ENCODE peak calls at places on chromosome 15, in ten cellular contexts. M is Panc1, F is HCT116, W is prostate gland, Q is transverse colon, K is GM12878, U is K562, X is GM23338, O is stomach, J is suprapubic skin. S is an unnamed sample.

GRCh38 chr15:37086120-37086519 is 14.2 kb downstream of the MEIS2 start:
- DNase-seq in F (no peak), J (no peak), W (no peak), U (no peak), K (no peak), X (no peak), M (no peak), O (no peak), Q (no peak), S (no peak)

GRCh38 chr15:96334705-96335428 is 4.4 kb downstream of the NR2F2 start:
- DNase-seq in F (no peak), Q (peak; percentile 10), J (no peak), U (no peak), K (no peak), W (no peak), O (no peak), X (peak; percentile 12), M (no peak), S (no peak)

GRCh38 chr15:80999623-81000036 is 1.1 kb upstream of the TLNRD1 start:
- DNase-seq in M (no peak), F (peak; percentile 63), K (no peak), O (peak; percentile 78), J (no peak), Q (peak; percentile 85), W (peak; percentile 22), U (peak; percentile 35), X (peak; percentile 48), S (no peak)

GRCh38 chr15:35142578-35142977 is 57.5 kb upstream of the NANOGP8 start:
- DNase-seq in J (no peak), U (no peak), K (no peak), F (no peak), Q (no peak), X (no peak), W (no peak), O (no peak), M (no peak), S (no peak)

GRCh38 chr15:44712108-44713005 is 1.0 kb downstream of the B2M start:
- DNase-seq in Q (peak; percentile 80), X (no peak), M (no peak), U (peak; percentile 15), O (peak; percentile 74), J (peak; percentile 90), F (peak; percentile 54), W (peak; percentile 82), K (no peak), S (no peak)

GRCh38 chr15:44882499-44882968 is 74.0 kb upstream of the TERB2 start:
- DNase-seq in X (no peak), M (no peak), O (no peak), F (no peak), U (no peak), J (no peak), Q (no peak), K (peak; percentile 92), W (no peak), S (no peak)

GRCh38 chr15:74418575-74419338 is 15.0 kb downstream of the SEMA7A start:
- DNase-seq in M (no peak), F (no peak), X (no peak), U (no peak), J (no peak), O (no peak), K (no peak), Q (no peak), W (no peak), S (no peak)

GRCh38 chr15:80099246-80099645 is 39.8 kb downstream of the ZFAND6 start:
- DNase-seq in W (no peak), F (no peak), U (no peak), K (no peak), Q (no peak), J (no peak), M (no peak), X (no peak), O (no peak), S (no peak)

GRCh38 chr15:92656089-92656488 is 514 bp upstream of the FAM174B start:
- DNase-seq in K (no peak), U (no peak), W (no peak), O (no peak), X (no peak), Q (no peak), M (no peak), F (no peak), J (no peak), S (no peak)

GRCh38 chr15:82052751-82053150 is 6.9 kb upstream of the MEX3B start:
- DNase-seq in K (no peak), O (no peak), M (no peak), W (no peak), U (no peak), F (no peak), Q (no peak), X (no peak), J (no peak), S (no peak)

GRCh38 chr15:38128389-38128788 is 124.2 kb upstream of the SPRED1 start:
- DNase-seq in M (no peak), O (no peak), U (no peak), J (no peak), F (no peak), K (no peak), Q (no peak), X (no peak), W (no peak), S (no peak)

GRCh38 chr15:90013503-90013937 is 12.4 kb downstream of the ZNF710 start:
- DNase-seq in X (no peak), J (peak; percentile 34), F (no peak), W (no peak), Q (peak; percentile 7), U (no peak), O (no peak), K (no peak), M (no peak), S (no peak)

GRCh38 chr15:47194718-47195117 is 522.6 kb upstream of the SEMA6D start:
- DNase-seq in J (no peak), M (peak; percentile 1), Q (no peak), W (no peak), K (no peak), U (no peak), O (no peak), X (peak; percentile 59), F (no peak), S (peak; percentile 50)

GRCh38 chr15:67077641-67078215 is 12.3 kb downstream of the SMAD3 start:
- DNase-seq in K (no peak), J (no peak), O (no peak), Q (peak; percentile 77), U (no peak), W (no peak), M (no peak), F (no peak), X (no peak), S (no peak)

GRCh38 chr15:30953731-30954378 is 37.6 kb downstream of the MTMR10 start:
- DNase-seq in F (peak; percentile 71), Q (no peak), W (no peak), M (peak; percentile 47), K (no peak), U (peak; percentile 71), O (no peak), X (no peak), J (no peak), S (no peak)

GRCh38 chr15:39313467-39313866 is 267.4 kb upstream of the THBS1 start:
- DNase-seq in W (no peak), Q (no peak), O (no peak), F (no peak), X (no peak), K (no peak), U (no peak), M (no peak), J (no peak), S (no peak)

GRCh38 chr15:70362911-70363310 is 265.2 kb upstream of the TLE3 start:
- DNase-seq in U (peak; percentile 24), K (no peak), X (peak; percentile 72), W (no peak), J (peak; percentile 77), O (peak; percentile 63), F (peak; percentile 8), M (no peak), Q (peak; percentile 29), S (no peak)

GRCh38 chr15:89501646-89502045 is 5.3 kb upstream of the RHCG start:
- DNase-seq in J (peak; percentile 15), O (no peak), U (no peak), Q (no peak), K (no peak), M (no peak), F (no peak), X (no peak), W (no peak), S (no peak)

DNA sequence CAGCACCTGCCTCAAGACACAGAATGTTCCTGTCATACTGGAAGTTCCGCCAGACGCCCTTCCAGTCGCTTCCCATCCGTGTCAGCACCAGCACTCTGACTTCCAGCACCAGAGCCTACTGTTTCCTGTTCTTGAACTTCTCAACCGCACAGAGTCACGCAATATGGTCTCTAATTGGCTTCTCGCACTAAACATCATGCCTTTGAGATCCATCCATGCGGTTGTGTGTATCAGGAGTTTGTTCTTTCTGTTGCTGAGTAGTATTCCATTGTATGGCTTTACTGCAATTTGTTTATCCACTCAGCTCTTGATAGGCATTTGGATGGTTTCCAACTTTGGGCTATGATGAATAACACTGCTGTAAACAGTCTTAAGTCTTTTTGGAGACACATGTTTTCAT is 112.0 kb downstream of the LRRK1 start:
- DNase-seq in U (no peak), Q (peak; percentile 4), X (no peak), F (no peak), J (no peak), M (no peak), O (peak; percentile 16), W (no peak), K (no peak), S (no peak)
- TF ChIP-seq POLR2AphosphoS5 in U (no peak), Q (no peak), X (no peak), F (no peak), J (no peak), M (no peak), O (no peak), W (no peak), K (no peak), S (no peak)

GRCh38 chr15:65902373-65902772 is 33.1 kb downstream of the RAB11A start:
- DNase-seq in K (peak; percentile 57), F (peak; percentile 65), M (no peak), U (peak; percentile 61), O (peak; percentile 53), J (no peak), Q (peak; percentile 80), X (peak; percentile 31), W (peak; percentile 10), S (no peak)
- TF ChIP-seq POLR2AphosphoS5 in K (no peak), F (no peak), M (no peak), U (no peak), O (no peak), J (no peak), Q (no peak), X (no peak), W (no peak), S (no peak)

GRCh38 chr15:101246391-101246790 is 5.5 kb downstream of the CHSY1 start:
- DNase-seq in U (no peak), O (no peak), J (no peak), Q (no peak), K (no peak), W (no peak), M (no peak), X (no peak), F (no peak), S (no peak)
- TF ChIP-seq POLR2AphosphoS5 in U (no peak), O (no peak), J (no peak), Q (no peak), K (no peak), W (no peak), M (no peak), X (no peak), F (no peak), S (no peak)

DNA sequence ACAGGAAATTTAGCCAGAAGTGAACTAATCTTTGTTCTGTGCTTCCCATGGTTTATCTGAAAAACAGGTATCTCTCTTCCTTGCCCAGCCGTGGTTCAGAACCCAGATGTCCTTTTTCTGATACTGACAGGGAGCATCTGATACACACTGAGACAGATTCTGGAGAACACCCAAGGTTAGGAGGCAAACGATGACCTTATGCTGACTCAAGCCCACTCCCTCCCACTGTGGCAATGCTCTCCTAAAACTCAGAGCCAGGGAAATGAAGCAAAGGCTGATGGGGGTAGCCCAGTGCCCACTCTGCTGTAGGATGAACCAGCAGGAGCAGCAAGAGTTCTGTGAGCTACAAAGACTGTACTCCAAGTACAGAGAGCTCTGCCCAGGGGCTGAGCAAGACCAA is 225.1 kb downstream of the NTRK3 start:
- DNase-seq in J (no peak), F (no peak), U (no peak), X (no peak), Q (no peak), W (no peak), M (no peak), O (no peak), K (no peak), S (no peak)
- TF ChIP-seq POLR2AphosphoS5 in J (no peak), F (no peak), U (no peak), X (no peak), Q (no peak), W (no peak), M (no peak), O (no peak), K (no peak), S (no peak)